ENCODE peak calls at places on chromosomes 16 and 17, in five cellular contexts. L is IMR-90; W is HFFc6; D is stimulated activated CD4-positive, alpha-beta T cell treated with anti-CD3 and anti-CD28 coated beads, Interleukin-1b, Interleukin-23, amount 100 ng/mL, for 1 hour; N is AG08395. G is an unnamed sample.

GRCh38 chr17:1908699-1909309 is 79.0 kb downstream of the RPA1 start:
- DNase-seq in W (peak), L (peak), D (no peak), N (peak), G (peak)

GRCh38 chr17:77666480-77666879 is 292.0 kb upstream of the TNRC6C start:
- DNase-seq in W (no peak), L (no peak), D (no peak), N (no peak), G (peak)

GRCh38 chr16:61323456-61323855 is 712.8 kb downstream of the CDH8 start:
- DNase-seq in D (no peak), L (no peak), N (no peak), W (no peak), G (no peak)

GRCh38 chr16:53207810-53208752 is 153.3 kb downstream of the CHD9 start:
- DNase-seq in L (peak), D (no peak), W (peak), N (peak), G (peak)

GRCh38 chr17:19306160-19307111 is 56.1 kb downstream of the B9D1 start:
- DNase-seq in L (no peak), W (no peak), N (no peak), D (no peak), G (peak)

GRCh38 chr17:82324566-82325285 is 7.3 kb upstream of the CD7 start:
- DNase-seq in N (no peak), L (no peak), D (no peak), W (no peak), G (no peak)

GRCh38 chr16:89864421-89864820 is 9.0 kb upstream of the TCF25 start:
- DNase-seq in D (no peak), W (no peak), L (peak), N (no peak), G (no peak)

GRCh38 chr16:29644338-29644857 is 18.6 kb upstream of the SPN start:
- DNase-seq in L (no peak), D (no peak), W (no peak), N (no peak), G (no peak)